ENCODE peak calls at places on chromosomes 1 and 21, in four cellular contexts. E, O, C and D are unnamed samples.

GRCh38 chr1:111596499-111596898 is 23.1 kb upstream of the RAP1A start:
- DNase-seq in O (no peak), E (no peak), C (no peak), D (no peak)

GRCh38 chr1:37998913-37999433 is 6.3 kb downstream of the FHL3 start:
- DNase-seq in E (peak; percentile 42), O (no peak), C (no peak), D (no peak)

GRCh38 chr1:89953929-89954328 is 41.0 kb upstream of the ZNF326 start:
- DNase-seq in E (no peak), O (no peak), C (no peak), D (no peak)

GRCh38 chr1:147316968-147317367 is 74.5 kb downstream of the CHD1L start:
- DNase-seq in O (no peak), C (no peak), E (no peak), D (no peak)

GRCh38 chr1:24236170-24237045 is 49.3 kb upstream of the IFNLR1 start:
- DNase-seq in C (no peak), E (no peak), O (no peak), D (peak; percentile 91)

GRCh38 chr21:37535672-37536071 is 169.1 kb downstream of the DYRK1A start:
- DNase-seq in C (no peak), O (no peak), E (no peak), D (no peak)

GRCh38 chr21:42666023-42666747 is 12.8 kb downstream of the PDE9A start:
- DNase-seq in C (no peak), E (no peak), O (peak; percentile 34), D (no peak)

GRCh38 chr1:156383023-156383422 is 14.0 kb downstream of the RHBG start:
- DNase-seq in O (peak; percentile 80), C (peak; percentile 51), E (peak; percentile 58), D (peak; percentile 17)

GRCh38 chr1:32448773-32449456 is 16.0 kb upstream of the ZBTB8B start:
- DNase-seq in C (no peak), O (peak; percentile 57), E (no peak), D (no peak)

GRCh38 chr1:40305871-40306270 is 11.2 kb downstream of the COL9A2 start:
- DNase-seq in C (no peak), E (no peak), O (no peak), D (no peak)

GRCh38 chr1:63255153-63255552 is 67.2 kb upstream of the FOXD3 start:
- DNase-seq in E (no peak), O (no peak), C (no peak), D (no peak)

GRCh38 chr1:194289569-194290266 is 1103.3 kb upstream of the B3GALT2 start:
- DNase-seq in C (no peak), O (no peak), E (no peak), D (no peak)

GRCh38 chr1:211895126-211895759 is 64.7 kb upstream of the LPGAT1 start:
- DNase-seq in C (no peak), O (no peak), E (no peak), D (no peak)

GRCh38 chr1:243525085-243525487 is 269.2 kb downstream of the SDCCAG8 start:
- DNase-seq in E (no peak), C (no peak), O (no peak), D (no peak)

GRCh38 chr21:27674037-27674436 is 707.1 kb upstream of the ADAMTS5 start:
- DNase-seq in C (no peak), E (no peak), O (no peak), D (peak; percentile 69)

GRCh38 chr1:39680751-39681150 is 8.8 kb upstream of the NT5C1A start:
- DNase-seq in E (no peak), O (no peak), C (no peak), D (no peak)

GRCh38 chr1:6646499-6647148 is 22.0 kb downstream of the THAP3 start:
- DNase-seq in C (no peak), E (no peak), O (peak; percentile 71), D (peak; percentile 5)

GRCh38 chr1:115189814-115190541 is 100.7 kb upstream of the TSPAN2 start:
- DNase-seq in C (no peak), O (no peak), E (no peak), D (peak; percentile 97)

GRCh38 chr1:228037401-228038386 is 30.9 kb downstream of the WNT3A start:
- DNase-seq in C (no peak), E (peak; percentile 44), O (peak; percentile 45), D (peak; percentile 20)

GRCh38 chr1:102891868-102892625 is 216.3 kb downstream of the COL11A1 start:
- DNase-seq in E (no peak), O (no peak), C (no peak), D (no peak)

GRCh38 chr1:235859775-235860174 is 6.9 kb downstream of the LYST start:
- DNase-seq in O (no peak), C (no peak), E (no peak), D (no peak)

GRCh38 chr1:235861857-235862256 is 4.8 kb downstream of the LYST start:
- DNase-seq in C (no peak), O (no peak), E (no peak), D (no peak)

GRCh38 chr1:235857756-235858155 is 8.9 kb downstream of the LYST start:
- DNase-seq in O (no peak), E (no peak), C (no peak), D (no peak)

GRCh38 chr1:235858784-235859183 is 7.9 kb downstream of the LYST start:
- DNase-seq in O (no peak), E (no peak), C (no peak), D (no peak)

GRCh38 chr1:235860829-235861228 is 5.9 kb downstream of the LYST start:
- DNase-seq in E (no peak), O (no peak), C (no peak), D (no peak)
- H3K4me1 ChIP-seq in E (peaks cover 3% of the 10 kb centered on the region), O (no peaks in the 10 kb centered on the region), C (no peaks in the 10 kb centered on the region), D (peaks cover 11% of the 10 kb centered on the region)

GRCh38 chr1:94541175-94542087 is at the start of gene F3:
- DNase-seq in E (peak; percentile 95), O (peak; percentile 89), C (peak; percentile 89), D (peak; percentile 88)
- H3K27ac ChIP-seq in E (peak within 1 kb of the TSS; percentile 36), O (peak within 1 kb of the TSS; percentile 72), C (peak within 1 kb of the TSS; percentile 89), D (peak within 1 kb of the TSS; percentile 87)

DNA sequence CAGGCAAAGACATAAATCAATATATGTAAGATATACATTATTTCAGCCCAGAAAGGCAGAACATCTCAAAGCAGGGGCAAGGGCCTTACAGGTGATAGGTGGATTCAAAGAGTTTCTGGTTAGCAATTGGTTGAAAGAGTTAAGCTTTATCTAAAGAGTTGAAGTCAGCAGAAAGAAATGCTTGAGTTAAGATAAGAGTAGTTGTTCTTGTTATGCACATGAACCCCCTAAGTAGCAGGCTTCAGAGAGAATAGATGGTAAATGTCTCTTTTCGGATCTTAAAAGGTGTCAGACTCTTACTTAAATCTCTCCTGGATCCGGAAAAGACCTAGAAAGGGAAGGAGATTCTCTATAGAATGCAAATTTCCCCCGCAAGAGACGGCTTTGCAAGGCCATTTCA is 8.3 kb upstream of the ZBTB40 start:
- DNase-seq in C (no peak), O (no peak), E (no peak), D (no peak)
- H3K4me1 ChIP-seq in C (no peaks in the 10 kb centered on the region), O (no peaks in the 10 kb centered on the region), E (no peaks in the 10 kb centered on the region), D (no peaks in the 10 kb centered on the region)

GRCh38 chr1:8363764-8364301 is 45.9 kb downstream of the SLC45A1 start:
- DNase-seq in E (peak; percentile 43), C (no peak), O (peak; percentile 88), D (no peak)
- H3K27ac ChIP-seq in E (no peak overlapping the region), C (peak overlapping the region; percentile 70), O (peak overlapping the region; percentile 83), D (no peak overlapping the region)

DNA sequence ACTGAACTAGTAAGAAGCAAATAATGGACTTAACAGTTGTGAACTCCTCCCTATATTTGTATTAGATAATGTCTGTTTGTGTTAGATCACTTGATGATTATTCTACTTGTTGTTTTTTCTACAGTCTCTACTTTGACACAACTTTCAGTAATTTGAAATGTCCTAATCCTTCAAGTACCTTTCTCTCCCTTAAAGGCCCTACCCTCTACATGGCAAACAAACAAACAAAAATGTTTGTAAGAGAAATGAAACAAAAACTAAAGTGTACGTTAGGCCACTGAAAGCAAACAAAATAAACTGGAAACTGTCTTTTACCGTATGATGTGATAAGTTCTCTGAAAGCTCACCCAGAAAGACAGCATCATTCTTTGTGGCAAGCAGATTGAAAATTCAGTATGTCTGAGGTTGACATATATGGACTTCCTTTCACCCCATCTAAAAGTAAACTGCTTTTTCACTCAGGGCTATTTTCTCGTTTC is 255.9 kb upstream of the SNX7 start:
- DNase-seq in O (peak; percentile 40), E (no peak), C (no peak), D (peak; percentile 52)
- H3K4me1 ChIP-seq in O (peaks cover 48% of the 10 kb centered on the region), E (no peaks in the 10 kb centered on the region), C (no peaks in the 10 kb centered on the region), D (peaks cover 4% of the 10 kb centered on the region)